ENCODE peak calls at places on chromosomes 6 and 20, in ten cellular contexts. N is A549, Y is transverse colon, I is ovary, A is stomach, W is SK-N-SH, G is suprapubic skin, H is upper lobe of left lung, K is K562, B is tibial nerve. P is an unnamed sample.

GRCh38 chr6:117441824-117442264 is 16.1 kb upstream of the ROS1 start:
- DNase-seq in N (peak), Y (no peak), I (no peak), A (no peak), W (no peak), G (no peak), H (no peak), K (no peak), B (no peak), P (no peak)

GRCh38 chr20:32079655-32080109 is 27.6 kb downstream of the HCK start:
- DNase-seq in N (no peak), Y (no peak), I (no peak), A (no peak), W (no peak), G (no peak), H (no peak), K (peak), B (no peak), P (no peak)

GRCh38 chr6:6686748-6687601 is 98.5 kb downstream of the LY86 start:
- DNase-seq in N (peak), Y (peak), I (peak), A (peak), W (peak), G (peak), H (peak), K (peak), B (no peak), P (peak)

GRCh38 chr6:148700713-148701392 is 46.0 kb upstream of the UST start:
- DNase-seq in N (no peak), Y (peak), I (no peak), A (no peak), W (no peak), G (no peak), H (no peak), K (no peak), B (no peak), P (no peak)

GRCh38 chr6:156933201-156934053 is 156.2 kb downstream of the ARID1B start:
- DNase-seq in N (no peak), Y (peak), I (no peak), A (peak), W (no peak), G (no peak), H (no peak), K (no peak), B (no peak), P (no peak)

GRCh38 chr6:79313254-79313653 is 78.8 kb upstream of the HMGN3 start:
- DNase-seq in N (peak), Y (no peak), I (no peak), A (no peak), W (no peak), G (no peak), H (no peak), K (peak), B (no peak), P (no peak)

GRCh38 chr20:24102290-24102689 is 113.7 kb upstream of the GGTLC1 start:
- DNase-seq in N (peak), Y (no peak), I (no peak), A (no peak), W (no peak), G (no peak), H (no peak), K (peak), B (no peak), P (no peak)

GRCh38 chr6:17930321-17930993 is 57.0 kb downstream of the KIF13A start:
- DNase-seq in N (no peak), Y (no peak), I (no peak), A (no peak), W (no peak), G (no peak), H (no peak), K (peak), B (no peak), P (no peak)

GRCh38 chr6:99276747-99277146 is 72.7 kb downstream of the FAXC start:
- DNase-seq in N (no peak), Y (no peak), I (no peak), A (no peak), W (no peak), G (no peak), H (no peak), K (no peak), B (no peak), P (no peak)

GRCh38 chr6:140774080-140774505 is 1358.6 kb upstream of the GJE1 start:
- DNase-seq in N (no peak), Y (no peak), I (no peak), A (no peak), W (no peak), G (no peak), H (no peak), K (no peak), B (no peak), P (no peak)

GRCh38 chr20:37543828-37544227 is 16.2 kb upstream of the BLCAP start:
- DNase-seq in N (peak), Y (no peak), I (no peak), A (no peak), W (peak), G (peak), H (no peak), K (no peak), B (no peak), P (no peak)

GRCh38 chr6:23952214-23952613 is 173.8 kb upstream of the NRSN1 start:
- DNase-seq in N (no peak), Y (no peak), I (no peak), A (no peak), W (no peak), G (no peak), H (no peak), K (no peak), B (no peak), P (no peak)

GRCh38 chr6:139490482-139490881 is 116.0 kb upstream of the CITED2 start:
- DNase-seq in N (peak), Y (peak), I (no peak), A (peak), W (no peak), G (no peak), H (no peak), K (peak), B (no peak), P (no peak)

GRCh38 chr6:139636391-139636790 is 261.9 kb upstream of the CITED2 start:
- DNase-seq in N (no peak), Y (no peak), I (no peak), A (no peak), W (no peak), G (no peak), H (no peak), K (no peak), B (no peak), P (no peak)

GRCh38 chr6:53327017-53327395 is 21.7 kb downstream of the ELOVL5 start:
- DNase-seq in N (no peak), Y (no peak), I (no peak), A (no peak), W (no peak), G (no peak), H (no peak), K (no peak), B (no peak), P (no peak)

GRCh38 chr20:46349742-46350056 is 41.4 kb upstream of the CDH22 start:
- DNase-seq in N (no peak), Y (no peak), I (no peak), A (peak), W (no peak), G (no peak), H (no peak), K (no peak), B (no peak), P (no peak)

GRCh38 chr6:78400076-78400475 is 467.3 kb upstream of the IRAK1BP1 start:
- DNase-seq in N (no peak), Y (no peak), I (no peak), A (no peak), W (no peak), G (no peak), H (no peak), K (no peak), B (no peak), P (no peak)

GRCh38 chr20:41052742-41053419 is 24.3 kb downstream of the TOP1 start:
- DNase-seq in N (no peak), Y (peak), I (no peak), A (no peak), W (no peak), G (no peak), H (no peak), K (no peak), B (peak), P (no peak)

GRCh38 chr6:26475823-26476729 is 18.3 kb downstream of the BTN2A1 start:
- DNase-seq in N (no peak), Y (no peak), I (no peak), A (no peak), W (no peak), G (no peak), H (no peak), K (peak), B (no peak), P (no peak)

DNA sequence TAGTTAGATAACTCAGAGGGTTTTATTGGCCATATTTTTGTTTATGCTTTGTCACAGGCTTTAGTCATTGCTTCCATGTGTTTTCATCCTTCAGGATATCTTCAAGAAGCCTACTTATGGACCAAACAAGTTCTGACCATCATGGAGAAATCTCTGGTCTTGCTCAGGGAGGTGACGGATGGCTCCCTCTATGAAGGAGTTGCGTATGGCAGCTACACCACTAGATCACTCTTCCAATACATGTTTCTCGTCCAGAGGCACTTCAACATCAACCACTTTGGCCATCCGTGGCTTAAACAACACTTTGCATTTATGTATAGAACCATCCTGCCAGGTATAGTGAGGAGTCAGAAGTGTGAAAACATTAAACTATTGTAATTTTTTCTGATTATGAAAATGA is 30.3 kb upstream of the CALHM6 start:
- DNase-seq in N (no peak), Y (no peak), I (no peak), A (no peak), W (no peak), G (no peak), H (no peak), K (peak), B (no peak), P (no peak)
- TF ChIP-seq EP300 in N (no peak), Y (no peak), I (no peak), A (no peak), W (no peak), G (no peak), H (no peak), K (no peak), B (no peak), P (no peak)

GRCh38 chr6:134517145-134517658 is 199.3 kb upstream of the SGK1 start:
- DNase-seq in N (peak), Y (no peak), I (peak), A (peak), W (peak), G (no peak), H (no peak), K (peak), B (peak), P (peak)

GRCh38 chr6:134521116-134521501 is 203.2 kb upstream of the SGK1 start:
- DNase-seq in N (no peak), Y (no peak), I (no peak), A (peak), W (no peak), G (no peak), H (no peak), K (no peak), B (no peak), P (no peak)

GRCh38 chr6:134517863-134518262 is 200.0 kb upstream of the SGK1 start:
- DNase-seq in N (no peak), Y (no peak), I (no peak), A (no peak), W (peak), G (no peak), H (no peak), K (no peak), B (no peak), P (no peak)

GRCh38 chr6:134520181-134521115 is 202.5 kb upstream of the SGK1 start:
- DNase-seq in N (no peak), Y (no peak), I (no peak), A (no peak), W (no peak), G (no peak), H (no peak), K (peak), B (no peak), P (no peak)

DNA sequence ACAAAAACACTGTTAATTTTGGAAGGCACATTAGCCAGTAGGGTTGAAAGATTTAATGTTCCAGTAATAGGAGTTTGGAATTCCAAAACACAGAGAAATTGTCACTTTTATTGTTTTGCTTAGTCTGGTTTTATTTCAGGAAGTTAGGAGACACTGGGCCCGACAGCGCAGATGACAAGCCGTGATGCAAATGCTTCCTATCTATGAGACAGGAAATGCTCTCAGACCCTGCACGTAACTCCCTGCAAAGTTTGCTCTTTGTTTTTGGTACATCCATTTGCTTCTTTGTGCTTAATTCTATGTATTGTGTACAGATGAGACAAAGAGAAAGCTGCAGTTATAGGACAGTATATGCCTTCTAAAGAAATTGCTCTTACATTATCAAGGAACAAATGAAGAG is 201.5 kb upstream of the SGK1 start:
- DNase-seq in N (no peak), Y (no peak), I (no peak), A (no peak), W (no peak), G (no peak), H (no peak), K (peak), B (no peak), P (no peak)
- TF ChIP-seq EP300 in N (no peak), Y (no peak), I (no peak), A (no peak), W (no peak), G (no peak), H (no peak), K (no peak), B (no peak), P (no peak)

DNA sequence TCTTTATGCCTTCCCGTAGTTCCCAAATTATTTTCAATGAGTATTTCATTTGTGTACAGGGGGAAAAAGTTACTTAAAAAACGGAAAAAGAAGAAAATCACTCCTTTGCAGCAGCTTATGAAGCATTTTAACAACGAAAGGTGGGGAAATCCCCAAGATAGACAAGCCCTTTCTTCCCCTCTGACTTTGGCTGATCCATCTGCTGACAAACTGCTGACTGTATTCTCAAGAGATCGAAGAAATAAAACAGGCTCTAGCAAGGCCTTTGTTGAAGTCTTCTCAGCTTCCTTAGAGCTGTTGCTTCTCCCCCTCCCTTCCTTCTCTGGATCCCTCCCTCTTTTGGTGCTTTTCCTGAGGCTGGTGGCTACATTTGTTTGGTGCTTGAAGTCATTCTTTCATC is 325.2 kb downstream of the NRN1 start:
- DNase-seq in N (no peak), Y (no peak), I (no peak), A (no peak), W (no peak), G (no peak), H (no peak), K (no peak), B (no peak), P (no peak)
- TF ChIP-seq EP300 in N (no peak), Y (no peak), I (no peak), A (no peak), W (no peak), G (no peak), H (no peak), K (no peak), B (no peak), P (no peak)

GRCh38 chr20:2978519-2978918 is 64.9 kb upstream of the GNRH2 start:
- DNase-seq in N (no peak), Y (no peak), I (no peak), A (no peak), W (no peak), G (no peak), H (no peak), K (no peak), B (no peak), P (no peak)
- TF ChIP-seq EP300 in N (no peak), Y (no peak), I (no peak), A (no peak), W (no peak), G (no peak), H (no peak), K (no peak), B (no peak), P (no peak)

P was measured in sigmoid colon.